ENCODE peak calls at places on chromosomes 3 and 15, in nine cellular contexts. A is hepatocyte; Z is upper lobe of right lung; G is PC-3; U is astrocyte of the spinal cord; Y is CD8-positive, alpha-beta T cell; J is brain microvascular endothelial cell; P is AG04450; E is epithelial cell of proximal tubule. S is an unnamed sample.

GRCh38 chr3:10602769-10603768 is 97.7 kb upstream of the ATP2B2 start:
- DNase-seq in Y (peak; percentile 55), Z (no peak), G (no peak), E (no peak), A (no peak), P (no peak), U (no peak), J (no peak), S (no peak)

GRCh38 chr3:66748175-66748876 is 247.5 kb upstream of the LRIG1 start:
- DNase-seq in J (no peak), A (no peak), P (no peak), Z (no peak), G (no peak), E (no peak), Y (no peak), U (no peak), S (no peak)

GRCh38 chr3:72036899-72037298 is 252.0 kb upstream of the PROK2 start:
- DNase-seq in Y (no peak), Z (no peak), A (peak; percentile 53), P (no peak), J (no peak), U (no peak), G (no peak), E (no peak), S (no peak)

GRCh38 chr3:160286231-160286630 is 61.0 kb downstream of the C3orf80 start:
- DNase-seq in P (no peak), E (no peak), J (no peak), G (no peak), Z (no peak), A (no peak), Y (no peak), U (no peak), S (no peak)

GRCh38 chr3:63863150-63864007 is at the start of the genes ATXN7 and THOC7:
- DNase-seq in E (no peak), Y (peak; percentile 75), P (no peak), G (peak; percentile 26), J (peak; percentile 52), A (peak; percentile 85), Z (peak; percentile 90), U (peak; percentile 57), S (no peak)

GRCh38 chr3:13429631-13430291 is 9.6 kb upstream of the NUP210 start:
- DNase-seq in J (no peak), U (no peak), Z (no peak), Y (no peak), G (no peak), E (no peak), A (no peak), P (no peak), S (no peak)

GRCh38 chr3:182331356-182331755 is 461.9 kb upstream of the ATP11B start:
- DNase-seq in P (no peak), J (no peak), U (no peak), Z (no peak), Y (no peak), A (no peak), E (no peak), G (no peak), S (no peak)

GRCh38 chr3:23751485-23751811 is 54.3 kb upstream of the UBE2E1 start:
- DNase-seq in A (no peak), P (no peak), Z (no peak), J (peak; percentile 20), U (peak; percentile 26), Y (no peak), E (no peak), G (no peak), S (no peak)

GRCh38 chr3:114035146-114035545 is 21.2 kb downstream of the CCDC191 start:
- DNase-seq in Z (no peak), A (no peak), P (peak; percentile 15), E (no peak), J (no peak), Y (no peak), U (no peak), G (peak; percentile 33), S (peak; percentile 4)

GRCh38 chr15:67785431-67785830 is 39.9 kb upstream of the SKOR1 start:
- DNase-seq in J (no peak), E (no peak), Z (no peak), G (no peak), Y (no peak), A (no peak), U (no peak), P (no peak), S (no peak)

GRCh38 chr3:124263168-124263567 is 271.2 kb upstream of the ROPN1 start:
- DNase-seq in U (peak; percentile 92), A (peak; percentile 20), Z (no peak), J (peak; percentile 86), Y (no peak), E (peak; percentile 90), G (peak; percentile 93), P (peak; percentile 82), S (peak; percentile 80)

GRCh38 chr15:75061272-75061671 is 37.9 kb downstream of the PPCDC start:
- DNase-seq in U (peak; percentile 72), Y (no peak), J (peak; percentile 61), A (no peak), Z (no peak), E (no peak), G (no peak), P (no peak), S (no peak)

GRCh38 chr3:140432176-140432753 is 245.6 kb upstream of the TRIM42 start:
- DNase-seq in P (no peak), G (no peak), Y (no peak), A (no peak), U (peak; percentile 24), E (no peak), Z (no peak), J (no peak), S (no peak)

GRCh38 chr3:129553771-129554170 is 10.8 kb downstream of the H1-8 start:
- DNase-seq in E (no peak), G (no peak), J (no peak), Y (no peak), A (no peak), Z (no peak), P (no peak), U (no peak), S (no peak)

GRCh38 chr3:97636465-97636864 is 128.1 kb upstream of the ARL6 start:
- DNase-seq in Y (no peak), P (no peak), A (no peak), J (no peak), E (no peak), U (no peak), Z (no peak), G (no peak), S (no peak)

DNA sequence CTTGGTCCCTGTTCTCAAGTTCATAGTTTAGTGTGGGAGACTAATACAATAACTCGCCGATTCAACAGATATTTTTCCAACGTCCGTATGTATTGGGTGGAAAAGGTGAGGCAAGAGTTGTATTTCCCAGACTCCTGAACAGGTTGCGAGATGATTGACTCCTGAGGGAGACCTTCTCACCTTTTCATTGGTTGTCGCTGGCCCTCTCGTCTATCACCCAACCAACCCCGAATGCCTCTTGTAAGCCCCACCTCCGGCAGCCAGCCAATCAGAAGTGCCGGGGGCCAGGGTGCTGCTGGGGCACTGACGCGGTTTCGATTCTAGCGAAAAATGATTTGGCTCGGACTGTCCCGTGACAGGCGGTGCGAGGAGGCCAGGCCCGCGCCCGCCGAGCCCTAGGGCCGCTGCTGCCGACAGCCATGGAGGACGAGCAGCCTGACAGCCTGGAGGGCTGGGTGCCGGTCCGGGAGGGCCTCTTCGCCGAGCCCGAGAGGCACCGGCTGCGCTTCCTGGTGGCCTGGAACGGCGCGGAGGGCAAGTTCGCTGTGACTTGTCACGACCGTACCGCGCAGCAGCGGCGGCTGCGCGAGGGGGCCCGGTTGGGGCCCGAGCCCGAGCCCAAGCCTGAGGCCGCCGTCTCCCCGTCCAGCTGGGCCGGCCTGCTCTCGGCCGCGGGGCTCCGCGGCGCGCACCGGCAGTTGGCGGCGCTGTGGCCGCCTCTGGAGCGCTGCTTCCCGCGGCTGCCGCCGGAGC is at the start of gene WHAMM:
- DNase-seq in Z (peak; percentile 99), U (peak; percentile 98), J (peak; percentile 98), G (peak; percentile 98), E (peak; percentile 92), P (peak; percentile 94), Y (peak; percentile 93), A (peak; percentile 99), S (peak; percentile 90)
- TF ChIP-seq CTCF in Z (no peak), U (peak; percentile 4), J (no peak), G (no peak), E (no peak), P (peak; percentile 1), Y (no peak), A (peak; percentile 23), S (no peak)

DNA sequence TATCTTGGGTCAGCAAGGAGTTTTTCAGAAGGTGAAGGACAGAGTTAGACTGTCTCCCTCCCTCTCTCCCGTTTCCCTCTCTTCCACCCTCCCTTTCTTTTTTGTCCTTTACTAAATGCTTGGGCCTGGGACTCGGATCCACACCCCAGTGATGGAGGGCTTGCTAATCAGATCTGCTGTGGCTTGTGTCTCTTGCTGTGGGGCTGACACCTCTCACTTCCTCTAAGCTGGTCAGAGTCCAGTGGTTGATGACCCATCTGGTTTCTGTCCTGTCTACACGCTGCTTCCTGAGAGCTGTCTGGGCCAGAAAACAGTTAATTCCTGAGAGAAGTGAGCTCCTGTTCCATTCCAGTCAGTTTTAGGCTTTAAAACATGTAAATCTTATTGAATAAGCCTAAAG is 849 bp downstream of the TRAK1 start:
- DNase-seq in E (no peak), U (no peak), Y (no peak), J (no peak), G (no peak), P (no peak), A (no peak), Z (no peak), S (no peak)
- H3K4me3 ChIP-seq in E (no peak overlapping the region), U (no peak overlapping the region), Y (no peak overlapping the region), J (no peak overlapping the region), G (no peak overlapping the region), P (no peak overlapping the region), A (no peak overlapping the region), Z (peak overlapping the region; percentile 5), S (no peak overlapping the region)

DNA sequence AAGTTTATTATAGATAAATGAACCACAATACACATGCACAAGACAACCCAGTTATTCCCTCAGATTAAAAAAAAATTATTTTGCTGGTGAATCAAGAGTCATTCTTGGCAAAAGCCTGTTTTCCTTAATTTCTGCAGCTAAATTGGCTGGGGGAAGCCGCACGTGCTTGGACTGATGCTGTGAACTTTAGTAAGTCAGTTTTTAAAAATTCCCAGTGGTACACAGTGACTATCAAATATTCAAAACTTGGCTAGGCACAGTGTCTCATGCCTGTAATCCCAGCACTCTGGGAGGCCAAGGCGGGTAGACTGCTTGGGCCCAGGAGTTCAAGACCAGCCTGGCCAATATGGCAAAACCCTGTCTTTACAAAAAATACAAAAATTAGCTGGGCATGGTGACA is 23.9 kb downstream of the EHD4 start:
- DNase-seq in Y (no peak), J (no peak), U (no peak), E (no peak), Z (no peak), A (no peak), P (no peak), G (no peak), S (no peak)
- TF ChIP-seq CTCF in Y (no peak), J (no peak), U (no peak), E (no peak), Z (no peak), A (no peak), P (no peak), G (no peak), S (no peak)

GRCh38 chr3:88092270-88092669 is 33.2 kb downstream of the ZNF654 start:
- DNase-seq in P (no peak), Z (no peak), G (no peak), J (no peak), A (no peak), U (no peak), E (no peak), Y (no peak), S (no peak)
- H3K4me3 ChIP-seq in P (no peak overlapping the region), Z (no peak overlapping the region), G (no peak overlapping the region), J (no peak overlapping the region), A (no peak overlapping the region), U (no peak overlapping the region), E (no peak overlapping the region), Y (no peak overlapping the region), S (no peak overlapping the region)

S was measured in BJ.